ENCODE peak calls at places on chromosome 12, in eight cellular contexts. One of them, this sample, is unnamed.

GRCh38 chr12:102990419-102990818 is 32.9 kb downstream of the ASCL1 start:
- DNase-seq in BJ: no peak
- DNase-seq in heart left ventricle: no peak
- DNase-seq in brain microvascular endothelial cell: no peak
- DNase-seq in right cardiac atrium: no peak
- DNase-seq in astrocyte of the spinal cord: no peak
- DNase-seq in tibial nerve: no peak
- DNase-seq in skeletal muscle cell: no peak
- DNase-seq in this sample: no peak

GRCh38 chr12:97967831-97968230 is 505.2 kb downstream of the RMST start:
- DNase-seq in BJ: no peak
- DNase-seq in heart left ventricle: no peak
- DNase-seq in brain microvascular endothelial cell: no peak
- DNase-seq in right cardiac atrium: no peak
- DNase-seq in astrocyte of the spinal cord: no peak
- DNase-seq in tibial nerve: no peak
- DNase-seq in skeletal muscle cell: no peak
- DNase-seq in this sample: no peak

GRCh38 chr12:18158774-18159557 is 69.0 kb upstream of the RERGL start:
- DNase-seq in BJ: no peak
- DNase-seq in heart left ventricle: no peak
- DNase-seq in brain microvascular endothelial cell: peak; percentile 45
- DNase-seq in right cardiac atrium: no peak
- DNase-seq in astrocyte of the spinal cord: peak; percentile 19
- DNase-seq in tibial nerve: no peak
- DNase-seq in skeletal muscle cell: no peak
- DNase-seq in this sample: no peak

GRCh38 chr12:70645494-70646317 is 8.5 kb upstream of the PTPRB start:
- DNase-seq in BJ: peak; percentile 74
- DNase-seq in heart left ventricle: peak; percentile 63
- DNase-seq in brain microvascular endothelial cell: peak; percentile 94
- DNase-seq in right cardiac atrium: peak; percentile 77
- DNase-seq in astrocyte of the spinal cord: peak; percentile 89
- DNase-seq in tibial nerve: no peak
- DNase-seq in skeletal muscle cell: peak; percentile 77
- DNase-seq in this sample: no peak

GRCh38 chr12:53733051-53733812 is 6.0 kb upstream of the CALCOCO1 start:
- DNase-seq in BJ: peak; percentile 26
- DNase-seq in heart left ventricle: no peak
- DNase-seq in brain microvascular endothelial cell: peak; percentile 85
- DNase-seq in right cardiac atrium: no peak
- DNase-seq in astrocyte of the spinal cord: peak; percentile 41
- DNase-seq in tibial nerve: no peak
- DNase-seq in skeletal muscle cell: no peak
- DNase-seq in this sample: no peak

GRCh38 chr12:90280033-90280432 is 571.4 kb upstream of the ATP2B1 start:
- DNase-seq in BJ: no peak
- DNase-seq in heart left ventricle: no peak
- DNase-seq in brain microvascular endothelial cell: peak; percentile 43
- DNase-seq in right cardiac atrium: no peak
- DNase-seq in astrocyte of the spinal cord: peak; percentile 23
- DNase-seq in tibial nerve: no peak
- DNase-seq in skeletal muscle cell: peak; percentile 67
- DNase-seq in this sample: no peak

GRCh38 chr12:122137681-122138080 is 36.3 kb downstream of the IL31 start:
- DNase-seq in BJ: no peak
- DNase-seq in heart left ventricle: no peak
- DNase-seq in brain microvascular endothelial cell: no peak
- DNase-seq in right cardiac atrium: no peak
- DNase-seq in astrocyte of the spinal cord: no peak
- DNase-seq in tibial nerve: no peak
- DNase-seq in skeletal muscle cell: no peak
- DNase-seq in this sample: no peak

GRCh38 chr12:69119770-69120169 is 119.6 kb upstream of the CPSF6 start:
- DNase-seq in BJ: no peak
- DNase-seq in heart left ventricle: no peak
- DNase-seq in brain microvascular endothelial cell: no peak
- DNase-seq in right cardiac atrium: no peak
- DNase-seq in astrocyte of the spinal cord: no peak
- DNase-seq in tibial nerve: no peak
- DNase-seq in skeletal muscle cell: no peak
- DNase-seq in this sample: no peak

GRCh38 chr12:79454338-79454777 is 236.4 kb downstream of the PAWR start:
- DNase-seq in BJ: no peak
- DNase-seq in heart left ventricle: no peak
- DNase-seq in brain microvascular endothelial cell: peak; percentile 61
- DNase-seq in right cardiac atrium: no peak
- DNase-seq in astrocyte of the spinal cord: peak; percentile 77
- DNase-seq in tibial nerve: no peak
- DNase-seq in skeletal muscle cell: no peak
- DNase-seq in this sample: no peak

GRCh38 chr12:34393086-34393820 is 371.0 kb downstream of the ALG10 start:
- DNase-seq in BJ: no peak
- DNase-seq in heart left ventricle: peak; percentile 17
- DNase-seq in brain microvascular endothelial cell: no peak
- DNase-seq in right cardiac atrium: peak; percentile 2
- DNase-seq in astrocyte of the spinal cord: no peak
- DNase-seq in tibial nerve: peak; percentile 10
- DNase-seq in skeletal muscle cell: no peak
- DNase-seq in this sample: peak; percentile 71

GRCh38 chr12:96401061-96401871 is 1.0 kb upstream of the CDK17 start:
- DNase-seq in BJ: peak; percentile 60
- DNase-seq in heart left ventricle: no peak
- DNase-seq in brain microvascular endothelial cell: peak; percentile 61
- DNase-seq in right cardiac atrium: no peak
- DNase-seq in astrocyte of the spinal cord: peak; percentile 91
- DNase-seq in tibial nerve: no peak
- DNase-seq in skeletal muscle cell: no peak
- DNase-seq in this sample: no peak

GRCh38 chr12:21911832-21912231 is 29.4 kb downstream of the ABCC9 start:
- DNase-seq in BJ: no peak
- DNase-seq in heart left ventricle: no peak
- DNase-seq in brain microvascular endothelial cell: no peak
- DNase-seq in right cardiac atrium: no peak
- DNase-seq in astrocyte of the spinal cord: no peak
- DNase-seq in tibial nerve: no peak
- DNase-seq in skeletal muscle cell: no peak
- DNase-seq in this sample: no peak

GRCh38 chr12:51345681-51346080 is 798 bp downstream of the CELA1 start:
- DNase-seq in BJ: no peak
- DNase-seq in heart left ventricle: no peak
- DNase-seq in brain microvascular endothelial cell: peak; percentile 56
- DNase-seq in right cardiac atrium: no peak
- DNase-seq in astrocyte of the spinal cord: peak; percentile 33
- DNase-seq in tibial nerve: no peak
- DNase-seq in skeletal muscle cell: no peak
- DNase-seq in this sample: no peak

GRCh38 chr12:124915249-124916236 is 1.1 kb upstream of the UBC start:
- DNase-seq in BJ: no peak
- DNase-seq in heart left ventricle: peak; percentile 67
- DNase-seq in brain microvascular endothelial cell: no peak
- DNase-seq in right cardiac atrium: peak; percentile 64
- DNase-seq in astrocyte of the spinal cord: no peak
- DNase-seq in tibial nerve: peak; percentile 50
- DNase-seq in skeletal muscle cell: no peak
- DNase-seq in this sample: peak; percentile 77

GRCh38 chr12:120093592-120094355 is 22.8 kb downstream of the RAB35 start:
- DNase-seq in BJ: no peak
- DNase-seq in heart left ventricle: peak; percentile 18
- DNase-seq in brain microvascular endothelial cell: no peak
- DNase-seq in right cardiac atrium: no peak
- DNase-seq in astrocyte of the spinal cord: no peak
- DNase-seq in tibial nerve: no peak
- DNase-seq in skeletal muscle cell: no peak
- DNase-seq in this sample: peak; percentile 71

GRCh38 chr12:958449-959123 is 9.1 kb upstream of the RAD52 start:
- DNase-seq in BJ: no peak
- DNase-seq in heart left ventricle: no peak
- DNase-seq in brain microvascular endothelial cell: peak; percentile 20
- DNase-seq in right cardiac atrium: no peak
- DNase-seq in astrocyte of the spinal cord: peak; percentile 22
- DNase-seq in tibial nerve: no peak
- DNase-seq in skeletal muscle cell: no peak
- DNase-seq in this sample: no peak

GRCh38 chr12:88639361-88639760 is 59.1 kb upstream of the KITLG start:
- DNase-seq in BJ: no peak
- DNase-seq in heart left ventricle: no peak
- DNase-seq in brain microvascular endothelial cell: no peak
- DNase-seq in right cardiac atrium: no peak
- DNase-seq in astrocyte of the spinal cord: peak; percentile 31
- DNase-seq in tibial nerve: no peak
- DNase-seq in skeletal muscle cell: peak; percentile 26
- DNase-seq in this sample: no peak

GRCh38 chr12:39102474-39103209 is 197.3 kb upstream of the CPNE8 start:
- DNase-seq in BJ: no peak
- DNase-seq in heart left ventricle: no peak
- DNase-seq in brain microvascular endothelial cell: no peak
- DNase-seq in right cardiac atrium: no peak
- DNase-seq in astrocyte of the spinal cord: peak; percentile 23
- DNase-seq in tibial nerve: no peak
- DNase-seq in skeletal muscle cell: no peak
- DNase-seq in this sample: no peak

GRCh38 chr12:119594772-119595445 is 1.3 kb downstream of the TMEM233 start:
- DNase-seq in BJ: no peak
- DNase-seq in heart left ventricle: peak; percentile 34
- DNase-seq in brain microvascular endothelial cell: no peak
- DNase-seq in right cardiac atrium: peak; percentile 67
- DNase-seq in astrocyte of the spinal cord: peak; percentile 13
- DNase-seq in tibial nerve: no peak
- DNase-seq in skeletal muscle cell: peak; percentile 34
- DNase-seq in this sample: peak; percentile 79

GRCh38 chr12:104515899-104516298 is 59.2 kb downstream of the CHST11 start:
- DNase-seq in BJ: no peak
- DNase-seq in heart left ventricle: no peak
- DNase-seq in brain microvascular endothelial cell: no peak
- DNase-seq in right cardiac atrium: no peak
- DNase-seq in astrocyte of the spinal cord: no peak
- DNase-seq in tibial nerve: no peak
- DNase-seq in skeletal muscle cell: no peak
- DNase-seq in this sample: no peak

GRCh38 chr12:62715086-62715786 is 219.7 kb downstream of the PPM1H start:
- DNase-seq in BJ: no peak
- DNase-seq in heart left ventricle: peak; percentile 57
- DNase-seq in brain microvascular endothelial cell: no peak
- DNase-seq in right cardiac atrium: peak; percentile 46
- DNase-seq in astrocyte of the spinal cord: no peak
- DNase-seq in tibial nerve: peak; percentile 27
- DNase-seq in skeletal muscle cell: no peak
- DNase-seq in this sample: no peak

GRCh38 chr12:3456809-3457208 is 34.2 kb upstream of the PRMT8 start:
- DNase-seq in BJ: no peak
- DNase-seq in heart left ventricle: no peak
- DNase-seq in brain microvascular endothelial cell: no peak
- DNase-seq in right cardiac atrium: no peak
- DNase-seq in astrocyte of the spinal cord: no peak
- DNase-seq in tibial nerve: no peak
- DNase-seq in skeletal muscle cell: no peak
- DNase-seq in this sample: no peak

DNA sequence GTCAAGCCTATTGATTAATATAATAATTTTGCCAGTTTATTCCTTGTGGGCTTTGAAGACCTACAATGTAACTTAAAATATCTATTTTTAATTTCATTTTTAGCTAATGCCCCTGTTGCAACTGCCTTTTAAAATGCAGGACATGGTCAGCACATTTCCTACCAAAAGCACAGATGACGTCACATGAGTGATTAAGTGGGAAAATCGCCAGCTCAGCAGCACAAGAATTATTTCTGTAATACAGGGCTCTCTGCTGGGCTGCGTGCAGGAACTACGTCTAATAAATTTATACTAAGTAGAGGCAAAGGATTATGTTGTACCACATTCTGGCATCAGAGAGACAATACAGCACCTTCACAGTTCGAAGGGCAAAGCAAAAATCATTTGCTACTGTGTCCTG is 8.2 kb downstream of the RACGAP1 start:
- DNase-seq in BJ: peak; percentile 68
- DNase-seq in heart left ventricle: peak; percentile 56
- DNase-seq in brain microvascular endothelial cell: peak; percentile 86
- DNase-seq in right cardiac atrium: peak; percentile 64
- DNase-seq in astrocyte of the spinal cord: peak; percentile 86
- DNase-seq in tibial nerve: peak; percentile 37
- DNase-seq in skeletal muscle cell: peak; percentile 86
- DNase-seq in this sample: no peak
- H3K4me3 ChIP-seq in BJ: no peak overlapping the region
- H3K4me3 ChIP-seq in heart left ventricle: no peak overlapping the region
- H3K4me3 ChIP-seq in brain microvascular endothelial cell: no peak overlapping the region
- H3K4me3 ChIP-seq in right cardiac atrium: no peak overlapping the region
- H3K4me3 ChIP-seq in astrocyte of the spinal cord: no peak overlapping the region
- H3K4me3 ChIP-seq in tibial nerve: no peak overlapping the region
- H3K4me3 ChIP-seq in skeletal muscle cell: no peak overlapping the region
- H3K4me3 ChIP-seq in this sample: no peak overlapping the region

GRCh38 chr12:29239336-29239735 is 90.3 kb downstream of the FAR2 start:
- DNase-seq in BJ: no peak
- DNase-seq in heart left ventricle: no peak
- DNase-seq in brain microvascular endothelial cell: no peak
- DNase-seq in right cardiac atrium: no peak
- DNase-seq in astrocyte of the spinal cord: no peak
- DNase-seq in tibial nerve: no peak
- DNase-seq in skeletal muscle cell: no peak
- DNase-seq in this sample: no peak
- H3K4me3 ChIP-seq in BJ: no peak overlapping the region
- H3K4me3 ChIP-seq in heart left ventricle: no peak overlapping the region
- H3K4me3 ChIP-seq in brain microvascular endothelial cell: no peak overlapping the region
- H3K4me3 ChIP-seq in right cardiac atrium: no peak overlapping the region
- H3K4me3 ChIP-seq in astrocyte of the spinal cord: no peak overlapping the region
- H3K4me3 ChIP-seq in tibial nerve: no peak overlapping the region
- H3K4me3 ChIP-seq in skeletal muscle cell: no peak overlapping the region
- H3K4me3 ChIP-seq in this sample: no peak overlapping the region

GRCh38 chr12:4643747-4644146 is 5.1 kb downstream of the AKAP3 start:
- DNase-seq in BJ: no peak
- DNase-seq in heart left ventricle: no peak
- DNase-seq in brain microvascular endothelial cell: no peak
- DNase-seq in right cardiac atrium: no peak
- DNase-seq in astrocyte of the spinal cord: no peak
- DNase-seq in tibial nerve: no peak
- DNase-seq in skeletal muscle cell: no peak
- DNase-seq in this sample: no peak
- H3K4me3 ChIP-seq in BJ: no peak overlapping the region
- H3K4me3 ChIP-seq in heart left ventricle: no peak overlapping the region
- H3K4me3 ChIP-seq in brain microvascular endothelial cell: no peak overlapping the region
- H3K4me3 ChIP-seq in right cardiac atrium: no peak overlapping the region
- H3K4me3 ChIP-seq in astrocyte of the spinal cord: no peak overlapping the region
- H3K4me3 ChIP-seq in tibial nerve: no peak overlapping the region
- H3K4me3 ChIP-seq in skeletal muscle cell: no peak overlapping the region
- H3K4me3 ChIP-seq in this sample: no peak overlapping the region

DNA sequence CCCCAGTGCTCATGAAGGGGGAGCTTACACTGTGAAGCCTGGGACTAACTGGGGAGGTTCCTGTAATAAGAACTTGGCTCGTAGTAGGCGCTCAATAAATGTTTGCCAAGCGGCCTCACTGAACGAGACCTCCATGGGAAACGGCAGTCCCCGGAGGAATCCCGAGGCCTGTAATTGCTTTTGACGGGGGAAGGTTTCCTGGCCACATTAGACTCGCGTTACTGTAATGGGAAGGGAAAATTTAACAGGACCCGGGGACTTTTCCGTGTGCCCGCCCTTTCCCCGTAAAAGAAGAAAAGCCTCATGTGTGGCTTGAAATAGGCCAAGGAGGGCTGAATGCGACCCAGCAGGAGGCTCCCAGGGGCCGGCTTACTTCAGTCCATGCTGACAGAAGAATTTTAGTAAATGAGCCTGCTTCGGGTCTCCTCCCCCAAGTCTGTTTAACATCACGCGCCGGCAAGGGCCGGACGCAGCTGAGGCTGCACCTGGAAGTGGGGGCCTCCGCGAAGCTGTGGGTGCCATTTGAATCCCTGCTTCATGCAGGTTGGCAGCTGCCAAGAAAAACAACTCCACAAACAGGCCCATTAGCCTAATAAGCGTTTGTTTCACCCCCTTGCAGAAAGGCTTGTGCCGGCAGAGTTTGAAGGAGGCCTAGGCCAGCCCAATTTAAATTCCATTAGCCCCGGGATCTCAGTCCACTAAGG is 39.8 kb upstream of the PWP1 start:
- DNase-seq in BJ: no peak
- DNase-seq in heart left ventricle: peak; percentile 35
- DNase-seq in brain microvascular endothelial cell: no peak
- DNase-seq in right cardiac atrium: peak; percentile 33
- DNase-seq in astrocyte of the spinal cord: peak; percentile 59
- DNase-seq in tibial nerve: no peak
- DNase-seq in skeletal muscle cell: no peak
- DNase-seq in this sample: no peak
- H3K4me3 ChIP-seq in BJ: no peak overlapping the region
- H3K4me3 ChIP-seq in heart left ventricle: no peak overlapping the region
- H3K4me3 ChIP-seq in brain microvascular endothelial cell: no peak overlapping the region
- H3K4me3 ChIP-seq in right cardiac atrium: no peak overlapping the region
- H3K4me3 ChIP-seq in astrocyte of the spinal cord: no peak overlapping the region
- H3K4me3 ChIP-seq in tibial nerve: no peak overlapping the region
- H3K4me3 ChIP-seq in skeletal muscle cell: no peak overlapping the region
- H3K4me3 ChIP-seq in this sample: no peak overlapping the region